ENCODE peak calls at places on chromosomes 3 and 15, in six cellular contexts. One of them, this sample, is unnamed. For H3K27me3, the result is how much of the 10 kb centered on the place peaks cover.

GRCh38 chr3:97910931-97911351 is 61.3 kb downstream of the RIOX2 start:
- DNase-seq in tibial artery: no peak
- DNase-seq in right cardiac atrium: no peak
- DNase-seq in adrenal gland: no peak
- DNase-seq in WERI-Rb-1: peak
- DNase-seq in aorta: no peak
- DNase-seq in this sample: no peak

GRCh38 chr15:70892002-70892911 is at the start of the genes LRRC49 and THAP10:
- DNase-seq in tibial artery: peak
- DNase-seq in right cardiac atrium: peak
- DNase-seq in adrenal gland: peak
- DNase-seq in WERI-Rb-1: peak
- DNase-seq in aorta: peak
- DNase-seq in this sample: no peak

GRCh38 chr15:34944946-34945345 is 24.6 kb downstream of the AQR start:
- DNase-seq in tibial artery: no peak
- DNase-seq in right cardiac atrium: no peak
- DNase-seq in adrenal gland: no peak
- DNase-seq in WERI-Rb-1: no peak
- DNase-seq in aorta: no peak
- DNase-seq in this sample: no peak

GRCh38 chr3:14822875-14823807 is 4.4 kb downstream of the FGD5 start:
- DNase-seq in tibial artery: no peak
- DNase-seq in right cardiac atrium: no peak
- DNase-seq in adrenal gland: no peak
- DNase-seq in WERI-Rb-1: no peak
- DNase-seq in aorta: no peak
- DNase-seq in this sample: no peak

GRCh38 chr15:93046721-93047120 is 42.3 kb downstream of the RGMA start:
- DNase-seq in tibial artery: no peak
- DNase-seq in right cardiac atrium: no peak
- DNase-seq in adrenal gland: no peak
- DNase-seq in WERI-Rb-1: no peak
- DNase-seq in aorta: no peak
- DNase-seq in this sample: no peak

GRCh38 chr3:129260606-129261005 is 11.2 kb downstream of the COPG1 start:
- DNase-seq in tibial artery: peak
- DNase-seq in right cardiac atrium: no peak
- DNase-seq in adrenal gland: no peak
- DNase-seq in WERI-Rb-1: no peak
- DNase-seq in aorta: peak
- DNase-seq in this sample: no peak

GRCh38 chr3:154970796-154971195 is 109.3 kb upstream of the MME start:
- DNase-seq in tibial artery: no peak
- DNase-seq in right cardiac atrium: no peak
- DNase-seq in adrenal gland: no peak
- DNase-seq in WERI-Rb-1: no peak
- DNase-seq in aorta: no peak
- DNase-seq in this sample: no peak

GRCh38 chr15:58524247-58524646 is 92.5 kb downstream of the LIPC start:
- DNase-seq in tibial artery: no peak
- DNase-seq in right cardiac atrium: no peak
- DNase-seq in adrenal gland: no peak
- DNase-seq in WERI-Rb-1: no peak
- DNase-seq in aorta: no peak
- DNase-seq in this sample: no peak

GRCh38 chr3:73470851-73471250 is 153.9 kb downstream of the PDZRN3 start:
- DNase-seq in tibial artery: no peak
- DNase-seq in right cardiac atrium: no peak
- DNase-seq in adrenal gland: no peak
- DNase-seq in WERI-Rb-1: no peak
- DNase-seq in aorta: no peak
- DNase-seq in this sample: no peak

GRCh38 chr3:45496550-45496949 is 98.0 kb upstream of the LIMD1 start:
- DNase-seq in tibial artery: no peak
- DNase-seq in right cardiac atrium: peak
- DNase-seq in adrenal gland: no peak
- DNase-seq in WERI-Rb-1: no peak
- DNase-seq in aorta: no peak
- DNase-seq in this sample: no peak

GRCh38 chr3:124582621-124583437 is 147.4 kb upstream of the UMPS start:
- DNase-seq in tibial artery: no peak
- DNase-seq in right cardiac atrium: no peak
- DNase-seq in adrenal gland: no peak
- DNase-seq in WERI-Rb-1: no peak
- DNase-seq in aorta: no peak
- DNase-seq in this sample: no peak

GRCh38 chr15:74259821-74260502 is 23.8 kb downstream of the CCDC33 start:
- DNase-seq in tibial artery: no peak
- DNase-seq in right cardiac atrium: no peak
- DNase-seq in adrenal gland: no peak
- DNase-seq in WERI-Rb-1: no peak
- DNase-seq in aorta: no peak
- DNase-seq in this sample: no peak

GRCh38 chr3:155270485-155271342 is 22.8 kb downstream of the STRIT1 start:
- DNase-seq in tibial artery: no peak
- DNase-seq in right cardiac atrium: no peak
- DNase-seq in adrenal gland: no peak
- DNase-seq in WERI-Rb-1: no peak
- DNase-seq in aorta: no peak
- DNase-seq in this sample: no peak

GRCh38 chr15:74327756-74328155 is 39.7 kb downstream of the CYP11A1 start:
- DNase-seq in tibial artery: no peak
- DNase-seq in right cardiac atrium: no peak
- DNase-seq in adrenal gland: no peak
- DNase-seq in WERI-Rb-1: no peak
- DNase-seq in aorta: no peak
- DNase-seq in this sample: no peak

GRCh38 chr3:154144825-154145465 is 23.8 kb downstream of the ARHGEF26 start:
- DNase-seq in tibial artery: no peak
- DNase-seq in right cardiac atrium: no peak
- DNase-seq in adrenal gland: no peak
- DNase-seq in WERI-Rb-1: no peak
- DNase-seq in aorta: no peak
- DNase-seq in this sample: no peak

GRCh38 chr3:119084371-119085069 is 49.9 kb upstream of the IGSF11 start:
- DNase-seq in tibial artery: no peak
- DNase-seq in right cardiac atrium: no peak
- DNase-seq in adrenal gland: no peak
- DNase-seq in WERI-Rb-1: peak
- DNase-seq in aorta: peak
- DNase-seq in this sample: no peak

GRCh38 chr3:149736180-149737100 is 15.8 kb downstream of the COMMD2 start:
- DNase-seq in tibial artery: no peak
- DNase-seq in right cardiac atrium: no peak
- DNase-seq in adrenal gland: no peak
- DNase-seq in WERI-Rb-1: no peak
- DNase-seq in aorta: no peak
- DNase-seq in this sample: no peak

GRCh38 chr15:42955518-42955917 is 34.9 kb upstream of the TTBK2 start:
- DNase-seq in tibial artery: no peak
- DNase-seq in right cardiac atrium: no peak
- DNase-seq in adrenal gland: no peak
- DNase-seq in WERI-Rb-1: no peak
- DNase-seq in aorta: no peak
- DNase-seq in this sample: no peak

GRCh38 chr15:75200765-75201608 is 695 bp upstream of the C15orf39 start:
- DNase-seq in tibial artery: peak
- DNase-seq in right cardiac atrium: peak
- DNase-seq in adrenal gland: peak
- DNase-seq in WERI-Rb-1: peak
- DNase-seq in aorta: no peak
- DNase-seq in this sample: peak

GRCh38 chr15:60362318-60363023 is 35.3 kb downstream of the ANXA2 start:
- DNase-seq in tibial artery: no peak
- DNase-seq in right cardiac atrium: no peak
- DNase-seq in adrenal gland: no peak
- DNase-seq in WERI-Rb-1: no peak
- DNase-seq in aorta: no peak
- DNase-seq in this sample: no peak

GRCh38 chr3:120506828-120507774 is 56.3 kb upstream of the FSTL1 start:
- DNase-seq in tibial artery: no peak
- DNase-seq in right cardiac atrium: no peak
- DNase-seq in adrenal gland: no peak
- DNase-seq in WERI-Rb-1: peak
- DNase-seq in aorta: no peak
- DNase-seq in this sample: no peak

GRCh38 chr3:134406331-134407246 is 32.3 kb upstream of the AMOTL2 start:
- DNase-seq in tibial artery: no peak
- DNase-seq in right cardiac atrium: peak
- DNase-seq in adrenal gland: no peak
- DNase-seq in WERI-Rb-1: peak
- DNase-seq in aorta: peak
- DNase-seq in this sample: no peak

GRCh38 chr15:57649138-57649537 is 57.4 kb upstream of the POLR2M start:
- DNase-seq in tibial artery: no peak
- DNase-seq in right cardiac atrium: no peak
- DNase-seq in adrenal gland: no peak
- DNase-seq in WERI-Rb-1: no peak
- DNase-seq in aorta: no peak
- DNase-seq in this sample: no peak

GRCh38 chr15:40955141-40955903 is 2.1 kb downstream of the CHAC1 start:
- DNase-seq in tibial artery: no peak
- DNase-seq in right cardiac atrium: no peak
- DNase-seq in adrenal gland: no peak
- DNase-seq in WERI-Rb-1: no peak
- DNase-seq in aorta: no peak
- DNase-seq in this sample: no peak

GRCh38 chr3:35643391-35643790 is 4.1 kb downstream of the ARPP21 start:
- DNase-seq in tibial artery: no peak
- DNase-seq in right cardiac atrium: no peak
- DNase-seq in adrenal gland: no peak
- DNase-seq in WERI-Rb-1: no peak
- DNase-seq in aorta: no peak
- DNase-seq in this sample: no peak

GRCh38 chr3:71787851-71788405 is 3.0 kb upstream of the PROK2 start:
- DNase-seq in tibial artery: no peak
- DNase-seq in right cardiac atrium: no peak
- DNase-seq in adrenal gland: no peak
- DNase-seq in WERI-Rb-1: no peak
- DNase-seq in aorta: no peak
- DNase-seq in this sample: no peak

GRCh38 chr3:71784914-71785593 is at the start of gene PROK2:
- DNase-seq in tibial artery: no peak
- DNase-seq in right cardiac atrium: no peak
- DNase-seq in adrenal gland: no peak
- DNase-seq in WERI-Rb-1: peak
- DNase-seq in aorta: peak
- DNase-seq in this sample: peak

GRCh38 chr3:71786551-71786950 is 1.6 kb upstream of the PROK2 start:
- DNase-seq in tibial artery: no peak
- DNase-seq in right cardiac atrium: no peak
- DNase-seq in adrenal gland: no peak
- DNase-seq in WERI-Rb-1: no peak
- DNase-seq in aorta: no peak
- DNase-seq in this sample: no peak

GRCh38 chr3:71784201-71784913 is 591 bp downstream of the PROK2 start:
- DNase-seq in tibial artery: no peak
- DNase-seq in right cardiac atrium: no peak
- DNase-seq in adrenal gland: no peak
- DNase-seq in WERI-Rb-1: no peak
- DNase-seq in aorta: no peak
- DNase-seq in this sample: no peak

GRCh38 chr3:71785594-71786472 is 885 bp upstream of the PROK2 start:
- DNase-seq in tibial artery: no peak
- DNase-seq in right cardiac atrium: no peak
- DNase-seq in adrenal gland: no peak
- DNase-seq in WERI-Rb-1: no peak
- DNase-seq in aorta: no peak
- DNase-seq in this sample: no peak
- H3K27me3 ChIP-seq in tibial artery: under half
- H3K27me3 ChIP-seq in right cardiac atrium: under half
- H3K27me3 ChIP-seq in adrenal gland: under half
- H3K27me3 ChIP-seq in WERI-Rb-1: under half
- H3K27me3 ChIP-seq in aorta: under half
- H3K27me3 ChIP-seq in this sample: half or more

GRCh38 chr3:143361589-143361988 is 242.0 kb downstream of the CHST2 start:
- DNase-seq in tibial artery: no peak
- DNase-seq in right cardiac atrium: no peak
- DNase-seq in adrenal gland: no peak
- DNase-seq in WERI-Rb-1: no peak
- DNase-seq in aorta: no peak
- DNase-seq in this sample: no peak
- H3K27me3 ChIP-seq in tibial artery: under half
- H3K27me3 ChIP-seq in right cardiac atrium: under half
- H3K27me3 ChIP-seq in adrenal gland: under half
- H3K27me3 ChIP-seq in WERI-Rb-1: under half
- H3K27me3 ChIP-seq in aorta: under half
- H3K27me3 ChIP-seq in this sample: under half

GRCh38 chr3:184568918-184569829 is 7.6 kb downstream of the EPHB3 start:
- DNase-seq in tibial artery: peak
- DNase-seq in right cardiac atrium: peak
- DNase-seq in adrenal gland: peak
- DNase-seq in WERI-Rb-1: peak
- DNase-seq in aorta: peak
- DNase-seq in this sample: no peak

GRCh38 chr3:184571750-184572377 is 10.3 kb downstream of the EPHB3 start:
- DNase-seq in tibial artery: no peak
- DNase-seq in right cardiac atrium: no peak
- DNase-seq in adrenal gland: no peak
- DNase-seq in WERI-Rb-1: no peak
- DNase-seq in aorta: no peak
- DNase-seq in this sample: no peak

GRCh38 chr3:184568591-184568917 is 7.0 kb downstream of the EPHB3 start:
- DNase-seq in tibial artery: no peak
- DNase-seq in right cardiac atrium: no peak
- DNase-seq in adrenal gland: no peak
- DNase-seq in WERI-Rb-1: no peak
- DNase-seq in aorta: no peak
- DNase-seq in this sample: no peak

GRCh38 chr3:184570501-184570900 is 8.9 kb downstream of the EPHB3 start:
- DNase-seq in tibial artery: no peak
- DNase-seq in right cardiac atrium: no peak
- DNase-seq in adrenal gland: no peak
- DNase-seq in WERI-Rb-1: no peak
- DNase-seq in aorta: no peak
- DNase-seq in this sample: no peak

GRCh38 chr3:184570035-184570434 is 8.4 kb downstream of the EPHB3 start:
- DNase-seq in tibial artery: no peak
- DNase-seq in right cardiac atrium: no peak
- DNase-seq in adrenal gland: no peak
- DNase-seq in WERI-Rb-1: no peak
- DNase-seq in aorta: no peak
- DNase-seq in this sample: no peak
- H3K27me3 ChIP-seq in tibial artery: under half
- H3K27me3 ChIP-seq in right cardiac atrium: under half
- H3K27me3 ChIP-seq in adrenal gland: under half
- H3K27me3 ChIP-seq in WERI-Rb-1: under half
- H3K27me3 ChIP-seq in aorta: under half
- H3K27me3 ChIP-seq in this sample: under half

DNA sequence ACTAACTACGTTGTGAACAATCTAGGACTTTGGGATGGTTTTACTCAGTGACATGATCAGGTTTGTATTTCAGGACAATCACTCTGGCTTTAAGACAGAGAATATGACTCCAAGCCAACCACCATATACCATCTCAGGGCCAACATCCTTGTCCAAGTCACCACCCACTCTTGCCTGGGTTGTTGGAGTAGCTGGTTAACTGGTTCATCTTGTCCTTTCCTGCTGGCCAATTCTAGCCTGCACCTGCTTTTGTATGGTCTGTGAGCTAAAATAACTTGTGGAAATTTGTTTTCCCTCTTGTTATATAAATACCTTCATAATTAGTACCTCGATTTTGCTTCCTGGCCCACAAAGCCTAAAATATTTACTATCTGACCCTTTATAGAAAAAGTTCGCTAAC is 306.8 kb upstream of the STT3B start:
- DNase-seq in tibial artery: no peak
- DNase-seq in right cardiac atrium: no peak
- DNase-seq in adrenal gland: no peak
- DNase-seq in WERI-Rb-1: no peak
- DNase-seq in aorta: no peak
- DNase-seq in this sample: no peak
- H3K27me3 ChIP-seq in tibial artery: under half
- H3K27me3 ChIP-seq in right cardiac atrium: under half
- H3K27me3 ChIP-seq in adrenal gland: under half
- H3K27me3 ChIP-seq in WERI-Rb-1: under half
- H3K27me3 ChIP-seq in aorta: under half
- H3K27me3 ChIP-seq in this sample: under half